ENCODE peak calls at places on chromosomes 13 and 19, in four cellular contexts. D is K562, T is SK-N-SH, H is H1. L is an unnamed sample.

GRCh38 chr19:44820648-44821609 is 12.0 kb downstream of the BCAM start:
- DNase-seq in D (peak), H (no peak), T (no peak), L (no peak)

GRCh38 chr13:18948664-18949488 is 232.7 kb downstream of the TUBA3C start:
- DNase-seq in T (no peak), H (no peak), D (no peak), L (no peak)

GRCh38 chr19:38730731-38731589 is 13.3 kb downstream of the CAPN12 start:
- DNase-seq in D (no peak), H (no peak), T (no peak), L (no peak)

GRCh38 chr13:113903912-113904311 is 40.0 kb upstream of the GAS6 start:
- DNase-seq in T (no peak), H (no peak), D (no peak), L (no peak)

GRCh38 chr13:30404207-30404606 is 18.1 kb upstream of the UBE2L5 start:
- DNase-seq in D (no peak), H (no peak), T (no peak), L (no peak)

GRCh38 chr13:71773534-71773933 is 93.5 kb downstream of the DACH1 start:
- DNase-seq in D (no peak), H (no peak), T (no peak), L (no peak)

GRCh38 chr13:111480976-111481375 is 160.5 kb downstream of the TEX29 start:
- DNase-seq in D (no peak), H (no peak), T (no peak), L (no peak)

GRCh38 chr13:66265446-66265845 is 964.7 kb downstream of the PCDH9 start:
- DNase-seq in D (no peak), H (no peak), T (no peak), L (no peak)

GRCh38 chr13:91804724-91805123 is 406.3 kb downstream of the GPC5 start:
- DNase-seq in D (no peak), T (peak), H (no peak), L (no peak)

GRCh38 chr13:110702591-110703526 is 3.1 kb downstream of the CARS2 start:
- DNase-seq in D (no peak), T (peak), H (no peak), L (no peak)

GRCh38 chr19:934865-935422 is 9.1 kb downstream of the ARID3A start:
- DNase-seq in T (peak), D (no peak), H (no peak), L (no peak)

GRCh38 chr13:108549989-108550388 is 79.4 kb upstream of the MYO16 start:
- DNase-seq in T (no peak), H (no peak), D (no peak), L (no peak)
- TF ChIP-seq NRF1 in T (no peak), H (no peak), D (no peak), L (no peak)

DNA sequence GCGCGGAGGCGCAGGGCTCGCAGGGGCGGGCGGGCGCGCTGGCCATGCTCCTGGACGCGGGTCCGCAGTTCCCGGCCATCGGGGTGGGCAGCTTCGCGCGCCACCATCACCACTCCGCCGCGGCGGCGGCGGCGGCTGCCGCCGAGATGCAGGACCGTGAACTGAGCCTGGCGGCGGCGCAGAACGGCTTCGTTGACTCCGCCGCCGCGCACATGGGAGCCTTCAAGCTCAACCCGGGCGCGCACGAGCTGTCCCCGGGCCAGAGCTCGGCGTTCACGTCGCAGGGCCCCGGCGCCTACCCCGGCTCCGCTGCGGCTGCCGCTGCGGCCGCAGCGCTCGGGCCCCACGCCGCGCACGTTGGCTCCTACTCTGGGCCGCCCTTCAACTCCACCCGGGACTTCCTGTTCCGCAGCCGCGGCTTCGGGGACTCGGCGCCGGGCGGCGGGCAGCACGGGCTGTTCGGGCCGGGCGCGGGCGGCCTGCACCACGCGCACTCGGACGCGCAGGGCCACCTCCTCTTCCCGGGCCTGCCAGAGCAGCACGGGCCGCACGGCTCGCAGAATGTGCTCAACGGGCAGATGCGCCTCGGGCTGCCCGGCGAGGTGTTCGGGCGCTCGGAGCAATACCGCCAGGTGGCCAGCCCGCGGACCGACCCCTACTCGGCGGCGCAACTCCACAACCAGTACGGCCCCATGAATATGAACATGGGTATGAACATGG is 597 bp downstream of the ZIC2 start:
- DNase-seq in H (no peak), D (no peak), T (peak), L (no peak)
- TF ChIP-seq NRF1 in H (no peak), D (peak), T (no peak), L (no peak)

DNA sequence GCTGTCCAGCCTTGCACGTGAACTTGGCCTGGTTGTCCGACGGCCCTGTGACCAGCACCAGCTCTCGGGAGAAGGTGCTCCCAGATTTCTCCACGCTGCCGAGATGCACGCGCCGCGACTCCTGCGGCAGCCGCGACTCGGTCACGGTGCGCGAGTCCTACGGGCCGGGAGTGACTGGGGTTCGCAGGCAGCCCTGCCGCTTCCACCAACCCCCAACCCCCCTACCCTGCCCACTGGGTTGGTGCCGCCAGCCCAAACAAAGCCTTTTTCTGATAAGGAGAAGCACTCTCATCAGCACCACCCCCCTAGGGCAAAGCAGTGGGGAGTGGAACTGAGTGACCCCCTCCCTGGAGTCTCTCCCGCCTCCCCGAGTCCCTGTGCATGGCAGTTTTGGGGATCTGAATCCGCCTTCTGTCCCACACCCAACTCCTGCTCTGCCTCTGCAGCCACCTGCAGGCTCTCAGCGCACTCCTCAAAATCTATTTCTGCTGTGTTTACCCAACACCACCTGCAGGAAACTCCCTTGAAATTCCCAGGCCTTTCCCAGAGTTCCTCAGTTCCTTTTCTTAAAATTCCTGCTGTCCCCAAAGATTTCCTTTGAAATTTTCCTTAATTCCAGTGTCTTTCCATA is 6.2 kb downstream of the NPHS1 start:
- DNase-seq in H (peak), T (no peak), D (no peak), L (no peak)
- TF ChIP-seq NRF1 in H (no peak), T (no peak), D (no peak), L (no peak)

DNA sequence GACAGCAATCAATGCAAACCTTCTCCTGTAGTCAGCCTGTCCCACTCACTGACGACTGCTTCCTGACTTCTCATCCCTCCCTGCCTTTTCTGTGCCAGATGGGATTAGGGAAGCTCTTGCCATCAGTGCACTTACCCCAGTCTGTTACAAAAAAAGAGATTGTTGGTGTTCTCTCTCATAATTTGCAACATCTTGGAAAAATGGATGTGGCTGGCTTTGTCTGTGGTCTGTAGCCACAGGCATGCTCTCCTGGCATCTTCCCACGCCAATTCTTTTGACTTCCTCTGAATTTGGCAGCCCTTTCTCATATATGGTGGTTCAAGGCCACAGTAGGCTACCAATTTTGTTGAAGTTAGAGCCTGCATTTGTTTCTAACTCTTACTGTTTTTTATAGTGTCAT is 11.7 kb upstream of the HTR2A start:
- DNase-seq in T (no peak), H (no peak), D (no peak), L (no peak)
- TF ChIP-seq NRF1 in T (no peak), H (no peak), D (no peak), L (no peak)

GRCh38 chr13:94646904-94647303 is 45.2 kb downstream of the GPR180 start:
- DNase-seq in T (no peak), H (no peak), D (no peak), L (peak)
- TF ChIP-seq NRF1 in T (no peak), H (no peak), D (no peak), L (no peak)

GRCh38 chr19:14059093-14059480 is 2.8 kb downstream of the PALM3 start:
- DNase-seq in H (peak), T (peak), D (peak), L (no peak)
- TF ChIP-seq NRF1 in H (no peak), T (no peak), D (no peak), L (no peak)

DNA sequence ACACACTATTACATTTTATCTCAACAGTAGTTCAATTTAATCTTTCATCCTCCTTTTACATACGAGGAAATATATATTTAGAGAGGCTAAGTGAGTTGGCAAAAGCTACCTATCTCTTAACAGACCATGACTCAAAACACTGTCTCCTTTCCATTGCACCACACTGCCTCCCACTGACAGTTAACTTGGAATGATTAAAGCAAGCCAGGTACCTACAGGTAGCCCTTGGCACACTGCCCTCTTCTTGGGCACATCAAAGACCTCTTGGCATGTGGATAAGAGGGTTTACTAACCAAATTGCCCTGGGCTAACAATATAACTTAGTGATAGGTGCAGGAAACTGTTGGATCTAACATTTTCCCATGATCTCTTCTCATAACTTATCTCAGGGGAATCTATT is 1.9 kb downstream of the ABHD13 start:
- DNase-seq in H (no peak), T (no peak), D (no peak), L (no peak)
- TF ChIP-seq NRF1 in H (no peak), T (no peak), D (no peak), L (no peak)

DNA sequence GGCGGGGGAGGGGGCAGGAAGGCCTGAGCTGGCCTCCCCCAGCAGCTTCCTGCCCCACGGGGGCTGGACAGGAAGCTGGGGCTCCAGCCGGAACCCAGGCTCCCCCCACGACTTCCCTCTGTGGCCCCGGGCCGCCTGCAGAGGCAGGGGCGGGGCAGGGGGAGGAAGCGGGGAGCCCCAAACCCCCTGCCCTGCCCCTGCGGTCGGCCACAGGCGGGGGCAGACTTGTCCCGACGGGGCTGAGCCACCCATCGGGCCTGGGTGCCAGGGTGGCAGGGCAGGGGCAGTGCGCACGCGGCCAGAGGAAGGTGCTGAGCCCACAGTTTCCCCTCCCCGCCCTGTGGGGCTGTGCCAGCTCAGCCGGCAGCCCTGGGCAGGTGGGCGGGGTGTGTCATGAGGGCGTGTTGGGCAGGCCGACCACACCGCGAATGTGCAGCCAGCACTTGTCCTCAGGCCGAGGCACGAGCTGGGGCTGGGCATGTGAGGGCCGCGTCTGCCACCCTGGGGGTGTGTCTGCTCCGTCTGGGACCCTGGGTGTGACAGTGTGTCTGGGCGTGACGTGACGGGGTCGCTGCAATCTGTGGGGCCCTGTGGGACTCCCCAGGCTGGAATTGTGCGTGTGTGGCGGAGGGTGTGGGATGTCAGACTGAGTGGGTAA is 17.7 kb downstream of the CCDC97 start:
- DNase-seq in H (peak), D (no peak), T (peak), L (no peak)
- TF ChIP-seq NRF1 in H (no peak), D (no peak), T (no peak), L (no peak)